ENCODE peak calls at places on chromosomes 2 and 18, in seven cellular contexts. One of them, this sample, is unnamed. For H3K79me2, the result is how much of the 10 kb centered on the place peaks cover.

GRCh38 chr2:139805378-139805777 is 1025.2 kb upstream of the NXPH2 start:
- DNase-seq in HCT116: no peak
- DNase-seq in SK-N-SH: no peak
- DNase-seq in K562: no peak
- DNase-seq in endothelial cell of umbilical vein: no peak
- DNase-seq in HepG2: no peak
- DNase-seq in H1: no peak
- DNase-seq in this sample: no peak

GRCh38 chr2:195706161-195706900 is 49.3 kb downstream of the SLC39A10 start:
- DNase-seq in HCT116: no peak
- DNase-seq in SK-N-SH: no peak
- DNase-seq in K562: no peak
- DNase-seq in endothelial cell of umbilical vein: no peak
- DNase-seq in HepG2: no peak
- DNase-seq in H1: no peak
- DNase-seq in this sample: no peak

GRCh38 chr2:118185210-118186109 is 97.2 kb downstream of the INSIG2 start:
- DNase-seq in HCT116: no peak
- DNase-seq in SK-N-SH: peak
- DNase-seq in K562: peak
- DNase-seq in endothelial cell of umbilical vein: peak
- DNase-seq in HepG2: no peak
- DNase-seq in H1: peak
- DNase-seq in this sample: no peak

GRCh38 chr18:47397671-47398319 is 146.3 kb upstream of the SKOR2 start:
- DNase-seq in HCT116: peak
- DNase-seq in SK-N-SH: peak
- DNase-seq in K562: peak
- DNase-seq in endothelial cell of umbilical vein: no peak
- DNase-seq in HepG2: peak
- DNase-seq in H1: peak
- DNase-seq in this sample: no peak

GRCh38 chr2:40625849-40626248 is 174.0 kb upstream of the SLC8A1 start:
- DNase-seq in HCT116: no peak
- DNase-seq in SK-N-SH: no peak
- DNase-seq in K562: no peak
- DNase-seq in endothelial cell of umbilical vein: peak
- DNase-seq in HepG2: no peak
- DNase-seq in H1: no peak
- DNase-seq in this sample: no peak

GRCh38 chr18:77015176-77015575 is 117.4 kb downstream of the MBP start:
- DNase-seq in HCT116: no peak
- DNase-seq in SK-N-SH: no peak
- DNase-seq in K562: no peak
- DNase-seq in endothelial cell of umbilical vein: no peak
- DNase-seq in HepG2: no peak
- DNase-seq in H1: no peak
- DNase-seq in this sample: no peak

GRCh38 chr2:132670104-132670960 is at the start of gene LYPD1:
- DNase-seq in HCT116: no peak
- DNase-seq in SK-N-SH: peak
- DNase-seq in K562: no peak
- DNase-seq in endothelial cell of umbilical vein: peak
- DNase-seq in HepG2: no peak
- DNase-seq in H1: peak
- DNase-seq in this sample: no peak

GRCh38 chr2:236988216-236988615 is 97.5 kb upstream of the COPS8 start:
- DNase-seq in HCT116: no peak
- DNase-seq in SK-N-SH: no peak
- DNase-seq in K562: no peak
- DNase-seq in endothelial cell of umbilical vein: no peak
- DNase-seq in HepG2: no peak
- DNase-seq in H1: no peak
- DNase-seq in this sample: no peak

GRCh38 chr2:32192418-32192817 is 26.8 kb downstream of the SLC30A6 start:
- DNase-seq in HCT116: no peak
- DNase-seq in SK-N-SH: no peak
- DNase-seq in K562: no peak
- DNase-seq in endothelial cell of umbilical vein: no peak
- DNase-seq in HepG2: no peak
- DNase-seq in H1: no peak
- DNase-seq in this sample: no peak

GRCh38 chr2:44330801-44331200 is 30.5 kb downstream of the PREPL start:
- DNase-seq in HCT116: no peak
- DNase-seq in SK-N-SH: no peak
- DNase-seq in K562: no peak
- DNase-seq in endothelial cell of umbilical vein: no peak
- DNase-seq in HepG2: peak
- DNase-seq in H1: no peak
- DNase-seq in this sample: no peak

GRCh38 chr18:70454705-70455322 is 166.0 kb downstream of the SOCS6 start:
- DNase-seq in HCT116: peak
- DNase-seq in SK-N-SH: peak
- DNase-seq in K562: peak
- DNase-seq in endothelial cell of umbilical vein: peak
- DNase-seq in HepG2: peak
- DNase-seq in H1: no peak
- DNase-seq in this sample: no peak

GRCh38 chr2:149148195-149149006 is 109.9 kb downstream of the LYPD6B start:
- DNase-seq in HCT116: no peak
- DNase-seq in SK-N-SH: no peak
- DNase-seq in K562: no peak
- DNase-seq in endothelial cell of umbilical vein: no peak
- DNase-seq in HepG2: no peak
- DNase-seq in H1: no peak
- DNase-seq in this sample: no peak

DNA sequence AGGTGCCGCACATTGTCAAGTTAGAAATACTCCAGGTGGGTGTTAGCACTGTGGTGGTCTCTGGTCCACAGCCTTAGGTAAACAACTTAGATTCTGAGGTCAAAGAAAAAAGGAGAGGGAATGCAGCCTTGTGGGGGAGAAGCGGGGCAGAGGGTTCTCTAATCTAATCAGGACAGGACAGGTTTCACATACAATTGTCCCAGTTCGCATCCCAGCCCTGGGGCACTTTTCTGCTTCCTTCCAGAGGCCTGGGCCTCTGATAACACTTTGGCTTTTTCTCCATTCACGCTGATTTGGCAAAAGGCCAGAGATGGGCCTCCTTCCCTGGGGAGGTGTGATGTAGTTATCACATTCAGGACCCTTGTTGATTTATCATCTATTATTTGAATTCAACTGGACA is 32.5 kb downstream of the SLC1A4 start:
- DNase-seq in HCT116: no peak
- DNase-seq in SK-N-SH: peak
- DNase-seq in K562: peak
- DNase-seq in endothelial cell of umbilical vein: no peak
- DNase-seq in HepG2: no peak
- DNase-seq in H1: no peak
- DNase-seq in this sample: no peak
- TF ChIP-seq MAX in HCT116: no peak
- TF ChIP-seq MAX in SK-N-SH: no peak
- TF ChIP-seq MAX in K562: no peak
- TF ChIP-seq MAX in endothelial cell of umbilical vein: no peak
- TF ChIP-seq MAX in HepG2: no peak
- TF ChIP-seq MAX in H1: no peak
- TF ChIP-seq MAX in this sample: no peak

GRCh38 chr2:189580662-189581353 is at the start of gene SLC40A1:
- DNase-seq in HCT116: no peak
- DNase-seq in SK-N-SH: peak
- DNase-seq in K562: peak
- DNase-seq in endothelial cell of umbilical vein: peak
- DNase-seq in HepG2: peak
- DNase-seq in H1: peak
- DNase-seq in this sample: no peak
- H3K79me2 ChIP-seq in HCT116: under half
- H3K79me2 ChIP-seq in SK-N-SH: under half
- H3K79me2 ChIP-seq in K562: half or more
- H3K79me2 ChIP-seq in endothelial cell of umbilical vein: under half
- H3K79me2 ChIP-seq in HepG2: under half
- H3K79me2 ChIP-seq in H1: under half
- H3K79me2 ChIP-seq in this sample: under half

GRCh38 chr2:55511508-55512124 is 7.9 kb upstream of the CFAP36 start:
- DNase-seq in HCT116: peak
- DNase-seq in SK-N-SH: peak
- DNase-seq in K562: peak
- DNase-seq in endothelial cell of umbilical vein: peak
- DNase-seq in HepG2: peak
- DNase-seq in H1: no peak
- DNase-seq in this sample: no peak
- TF ChIP-seq MAX in HCT116: no peak
- TF ChIP-seq MAX in SK-N-SH: no peak
- TF ChIP-seq MAX in K562: no peak
- TF ChIP-seq MAX in endothelial cell of umbilical vein: no peak
- TF ChIP-seq MAX in HepG2: no peak
- TF ChIP-seq MAX in H1: no peak
- TF ChIP-seq MAX in this sample: no peak

GRCh38 chr2:7019191-7019590 is 102.0 kb downstream of the RNF144A start:
- DNase-seq in HCT116: no peak
- DNase-seq in SK-N-SH: no peak
- DNase-seq in K562: no peak
- DNase-seq in endothelial cell of umbilical vein: no peak
- DNase-seq in HepG2: no peak
- DNase-seq in H1: no peak
- DNase-seq in this sample: no peak
- H3K79me2 ChIP-seq in HCT116: under half
- H3K79me2 ChIP-seq in SK-N-SH: under half
- H3K79me2 ChIP-seq in K562: under half
- H3K79me2 ChIP-seq in endothelial cell of umbilical vein: under half
- H3K79me2 ChIP-seq in HepG2: under half
- H3K79me2 ChIP-seq in H1: under half
- H3K79me2 ChIP-seq in this sample: under half

GRCh38 chr2:62475172-62476011 is 30.6 kb downstream of the TMEM17 start:
- DNase-seq in HCT116: no peak
- DNase-seq in SK-N-SH: peak
- DNase-seq in K562: no peak
- DNase-seq in endothelial cell of umbilical vein: peak
- DNase-seq in HepG2: no peak
- DNase-seq in H1: no peak
- DNase-seq in this sample: no peak
- TF ChIP-seq MAX in HCT116: no peak
- TF ChIP-seq MAX in SK-N-SH: no peak
- TF ChIP-seq MAX in K562: no peak
- TF ChIP-seq MAX in endothelial cell of umbilical vein: peak
- TF ChIP-seq MAX in HepG2: no peak
- TF ChIP-seq MAX in H1: no peak
- TF ChIP-seq MAX in this sample: no peak